ENCODE peak calls at places on chromosome X, in eight cellular contexts. One of them, this sample, is unnamed.
A peak's percentile ranks its signal among the peaks of the same experiment; 100 is the strongest.

GRCh38 chrX:130878350-130879341 is 24.4 kb downstream of the ENOX2 start:
- DNase-seq in WTC11: no peak
- DNase-seq in H1: no peak
- DNase-seq in AG04449: peak; percentile 68
- DNase-seq in AG04450: peak; percentile 52
- DNase-seq in lung: peak; percentile 36
- DNase-seq in GM12865: no peak
- DNase-seq in testis: peak; percentile 37
- DNase-seq in this sample: no peak

GRCh38 chrX:104659037-104659744 is 93.2 kb downstream of the IL1RAPL2 start:
- DNase-seq in testis: peak; percentile 67
- DNase-seq in GM12865: no peak
- DNase-seq in H1: no peak
- DNase-seq in WTC11: no peak
- DNase-seq in AG04449: no peak
- DNase-seq in lung: peak; percentile 37
- DNase-seq in AG04450: no peak
- DNase-seq in this sample: no peak

GRCh38 chrX:40108959-40109287 is 11.2 kb upstream of the BCOR start:
- DNase-seq in AG04450: no peak
- DNase-seq in AG04449: no peak
- DNase-seq in WTC11: peak; percentile 27
- DNase-seq in H1: peak; percentile 66
- DNase-seq in GM12865: peak; percentile 56
- DNase-seq in testis: peak; percentile 70
- DNase-seq in lung: no peak
- DNase-seq in this sample: peak; percentile 59

GRCh38 chrX:107448625-107449468 is 605 bp upstream of the FRMPD3 start:
- DNase-seq in lung: no peak
- DNase-seq in AG04450: no peak
- DNase-seq in GM12865: peak; percentile 8
- DNase-seq in testis: no peak
- DNase-seq in AG04449: no peak
- DNase-seq in H1: peak; percentile 55
- DNase-seq in WTC11: peak; percentile 53
- DNase-seq in this sample: peak; percentile 37

GRCh38 chrX:12949927-12950656 is 24.8 kb upstream of the TMSB4X start:
- DNase-seq in GM12865: peak; percentile 95
- DNase-seq in WTC11: no peak
- DNase-seq in testis: peak; percentile 78
- DNase-seq in AG04450: peak; percentile 72
- DNase-seq in lung: peak; percentile 81
- DNase-seq in AG04449: peak; percentile 77
- DNase-seq in H1: no peak
- DNase-seq in this sample: peak; percentile 77

GRCh38 chrX:13345037-13345436 is 25.2 kb upstream of the ATXN3L start:
- DNase-seq in AG04450: no peak
- DNase-seq in lung: no peak
- DNase-seq in testis: no peak
- DNase-seq in AG04449: no peak
- DNase-seq in WTC11: no peak
- DNase-seq in H1: no peak
- DNase-seq in GM12865: peak; percentile 0
- DNase-seq in this sample: peak; percentile 38

GRCh38 chrX:40644175-40644574 is 3.2 kb downstream of the CXorf38 start:
- DNase-seq in GM12865: no peak
- DNase-seq in WTC11: no peak
- DNase-seq in H1: no peak
- DNase-seq in AG04449: no peak
- DNase-seq in lung: no peak
- DNase-seq in AG04450: no peak
- DNase-seq in testis: no peak
- DNase-seq in this sample: no peak

GRCh38 chrX:45472968-45473367 is 272.3 kb upstream of the DIPK2B start:
- DNase-seq in testis: no peak
- DNase-seq in WTC11: no peak
- DNase-seq in H1: no peak
- DNase-seq in GM12865: no peak
- DNase-seq in AG04450: peak; percentile 8
- DNase-seq in lung: no peak
- DNase-seq in AG04449: peak; percentile 37
- DNase-seq in this sample: no peak

GRCh38 chrX:136867096-136867491 is 13.4 kb downstream of the RBMX start:
- DNase-seq in AG04450: no peak
- DNase-seq in AG04449: no peak
- DNase-seq in GM12865: no peak
- DNase-seq in lung: no peak
- DNase-seq in WTC11: no peak
- DNase-seq in H1: no peak
- DNase-seq in testis: no peak
- DNase-seq in this sample: no peak

GRCh38 chrX:21932277-21932996 is 8.1 kb upstream of the SMS start:
- DNase-seq in AG04449: no peak
- DNase-seq in lung: no peak
- DNase-seq in AG04450: peak; percentile 43
- DNase-seq in H1: no peak
- DNase-seq in testis: no peak
- DNase-seq in WTC11: no peak
- DNase-seq in GM12865: peak; percentile 53
- DNase-seq in this sample: no peak

GRCh38 chrX:65697915-65698796 is 30.7 kb downstream of the MSN start:
- DNase-seq in H1: no peak
- DNase-seq in AG04449: no peak
- DNase-seq in GM12865: peak; percentile 93
- DNase-seq in WTC11: no peak
- DNase-seq in AG04450: no peak
- DNase-seq in testis: no peak
- DNase-seq in lung: peak; percentile 58
- DNase-seq in this sample: peak; percentile 80

GRCh38 chrX:38129366-38129765 is 91.3 kb downstream of the SRPX start:
- DNase-seq in WTC11: no peak
- DNase-seq in testis: no peak
- DNase-seq in H1: no peak
- DNase-seq in GM12865: no peak
- DNase-seq in lung: no peak
- DNase-seq in AG04449: no peak
- DNase-seq in AG04450: no peak
- DNase-seq in this sample: no peak

GRCh38 chrX:72294497-72294896 is 11.2 kb downstream of the CITED1 start:
- DNase-seq in AG04450: no peak
- DNase-seq in testis: no peak
- DNase-seq in WTC11: no peak
- DNase-seq in AG04449: no peak
- DNase-seq in lung: no peak
- DNase-seq in GM12865: no peak
- DNase-seq in H1: no peak
- DNase-seq in this sample: no peak

GRCh38 chrX:72295745-72296144 is 10.0 kb downstream of the CITED1 start:
- DNase-seq in WTC11: no peak
- DNase-seq in AG04449: no peak
- DNase-seq in testis: no peak
- DNase-seq in AG04450: no peak
- DNase-seq in lung: no peak
- DNase-seq in H1: no peak
- DNase-seq in GM12865: no peak
- DNase-seq in this sample: no peak

GRCh38 chrX:72297953-72298730 is 7.6 kb downstream of the CITED1 start:
- DNase-seq in AG04450: no peak
- DNase-seq in GM12865: peak; percentile 40
- DNase-seq in AG04449: no peak
- DNase-seq in lung: peak; percentile 28
- DNase-seq in testis: no peak
- DNase-seq in H1: no peak
- DNase-seq in WTC11: peak; percentile 33
- DNase-seq in this sample: no peak

GRCh38 chrX:72299891-72300630 is 5.7 kb downstream of the CITED1 start:
- DNase-seq in testis: no peak
- DNase-seq in AG04449: no peak
- DNase-seq in GM12865: no peak
- DNase-seq in H1: no peak
- DNase-seq in AG04450: no peak
- DNase-seq in WTC11: no peak
- DNase-seq in lung: peak; percentile 7
- DNase-seq in this sample: no peak

GRCh38 chrX:72296991-72297390 is 8.7 kb downstream of the CITED1 start:
- DNase-seq in AG04450: no peak
- DNase-seq in H1: no peak
- DNase-seq in WTC11: no peak
- DNase-seq in testis: no peak
- DNase-seq in AG04449: no peak
- DNase-seq in GM12865: no peak
- DNase-seq in lung: no peak
- DNase-seq in this sample: no peak
- TF ChIP-seq CTCF in AG04450: no peak
- TF ChIP-seq CTCF in H1: no peak
- TF ChIP-seq CTCF in WTC11: no peak
- TF ChIP-seq CTCF in testis: no peak
- TF ChIP-seq CTCF in AG04449: no peak
- TF ChIP-seq CTCF in GM12865: no peak
- TF ChIP-seq CTCF in lung: no peak
- TF ChIP-seq CTCF in this sample: no peak

GRCh38 chrX:71657267-71657666 is 10.1 kb upstream of the LOC101059915 start:
- DNase-seq in WTC11: no peak
- DNase-seq in H1: no peak
- DNase-seq in AG04450: no peak
- DNase-seq in GM12865: no peak
- DNase-seq in lung: no peak
- DNase-seq in testis: no peak
- DNase-seq in AG04449: no peak
- DNase-seq in this sample: no peak

GRCh38 chrX:71650333-71650969 is 16.9 kb upstream of the LOC101059915 start:
- DNase-seq in AG04449: no peak
- DNase-seq in lung: no peak
- DNase-seq in testis: peak; percentile 45
- DNase-seq in GM12865: peak; percentile 71
- DNase-seq in H1: no peak
- DNase-seq in AG04450: no peak
- DNase-seq in WTC11: no peak
- DNase-seq in this sample: no peak

GRCh38 chrX:71653344-71653743 is 14.0 kb upstream of the LOC101059915 start:
- DNase-seq in GM12865: no peak
- DNase-seq in lung: no peak
- DNase-seq in AG04449: no peak
- DNase-seq in H1: no peak
- DNase-seq in AG04450: no peak
- DNase-seq in WTC11: no peak
- DNase-seq in testis: no peak
- DNase-seq in this sample: no peak

GRCh38 chrX:71652405-71652804 is 14.9 kb upstream of the LOC101059915 start:
- DNase-seq in lung: peak; percentile 45
- DNase-seq in GM12865: peak; percentile 71
- DNase-seq in AG04450: peak; percentile 18
- DNase-seq in WTC11: peak; percentile 42
- DNase-seq in H1: peak; percentile 53
- DNase-seq in AG04449: no peak
- DNase-seq in testis: peak; percentile 59
- DNase-seq in this sample: no peak
- TF ChIP-seq CTCF in lung: peak; percentile 69
- TF ChIP-seq CTCF in GM12865: peak; percentile 52
- TF ChIP-seq CTCF in AG04450: peak; percentile 57
- TF ChIP-seq CTCF in WTC11: peak; percentile 24
- TF ChIP-seq CTCF in H1: peak; percentile 47
- TF ChIP-seq CTCF in AG04449: peak; percentile 51
- TF ChIP-seq CTCF in testis: no peak
- TF ChIP-seq CTCF in this sample: peak; percentile 69

DNA sequence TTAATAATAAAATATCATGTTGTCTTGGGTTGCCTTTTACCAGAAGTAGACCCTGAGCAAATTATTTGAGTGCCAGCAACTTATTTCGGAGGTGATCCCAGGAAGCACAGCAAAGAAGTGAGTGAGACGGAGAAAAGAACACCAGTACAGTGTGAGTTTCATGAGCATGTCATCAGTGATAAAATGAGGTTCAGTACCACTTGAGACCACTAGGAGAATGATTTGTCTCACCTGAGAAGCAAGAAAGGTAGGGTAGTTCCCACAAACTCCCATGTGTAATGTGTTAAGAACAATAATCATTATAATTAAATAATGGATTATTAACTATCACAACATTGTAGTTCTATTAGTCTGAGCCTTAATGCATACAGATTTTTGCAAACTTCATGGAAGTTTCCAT is 112.8 kb upstream of the DMD start:
- DNase-seq in testis: no peak
- DNase-seq in WTC11: no peak
- DNase-seq in lung: no peak
- DNase-seq in H1: no peak
- DNase-seq in GM12865: no peak
- DNase-seq in AG04449: no peak
- DNase-seq in AG04450: no peak
- DNase-seq in this sample: no peak
- TF ChIP-seq CTCF in testis: no peak
- TF ChIP-seq CTCF in WTC11: no peak
- TF ChIP-seq CTCF in lung: no peak
- TF ChIP-seq CTCF in H1: no peak
- TF ChIP-seq CTCF in GM12865: no peak
- TF ChIP-seq CTCF in AG04449: no peak
- TF ChIP-seq CTCF in AG04450: no peak
- TF ChIP-seq CTCF in this sample: no peak

GRCh38 chrX:63503541-63503940 is 152.4 kb upstream of the SPIN4 start:
- DNase-seq in AG04449: no peak
- DNase-seq in lung: no peak
- DNase-seq in AG04450: no peak
- DNase-seq in WTC11: no peak
- DNase-seq in H1: no peak
- DNase-seq in testis: no peak
- DNase-seq in GM12865: no peak
- DNase-seq in this sample: no peak

GRCh38 chrX:63511361-63511760 is 160.2 kb upstream of the SPIN4 start:
- DNase-seq in testis: no peak
- DNase-seq in WTC11: no peak
- DNase-seq in AG04449: no peak
- DNase-seq in GM12865: no peak
- DNase-seq in AG04450: no peak
- DNase-seq in H1: no peak
- DNase-seq in lung: no peak
- DNase-seq in this sample: no peak

GRCh38 chrX:63508668-63509067 is 157.5 kb upstream of the SPIN4 start:
- DNase-seq in AG04449: no peak
- DNase-seq in H1: no peak
- DNase-seq in GM12865: no peak
- DNase-seq in WTC11: no peak
- DNase-seq in testis: no peak
- DNase-seq in lung: no peak
- DNase-seq in AG04450: no peak
- DNase-seq in this sample: no peak

GRCh38 chrX:63506320-63506719 is 155.2 kb upstream of the SPIN4 start:
- DNase-seq in lung: no peak
- DNase-seq in AG04449: no peak
- DNase-seq in testis: no peak
- DNase-seq in WTC11: no peak
- DNase-seq in AG04450: no peak
- DNase-seq in GM12865: peak; percentile 33
- DNase-seq in H1: no peak
- DNase-seq in this sample: no peak
- TF ChIP-seq CTCF in lung: no peak
- TF ChIP-seq CTCF in AG04449: no peak
- TF ChIP-seq CTCF in testis: no peak
- TF ChIP-seq CTCF in WTC11: no peak
- TF ChIP-seq CTCF in AG04450: peak; percentile 32
- TF ChIP-seq CTCF in GM12865: no peak
- TF ChIP-seq CTCF in H1: peak; percentile 31
- TF ChIP-seq CTCF in this sample: peak; percentile 22

This sample was measured in GM06990.